ENCODE peak calls at places on chromosome 7, in eight cellular contexts. A, F, E, O, R, B, W and H are unnamed samples.

GRCh38 chr7:28312973-28313372 is 99.3 kb upstream of the CREB5 start:
- DNase-seq in A (no peak), F (no peak), E (no peak), O (no peak), R (no peak), B (no peak), W (no peak), H (no peak)

GRCh38 chr7:41148521-41148951 is 554.4 kb downstream of the INHBA start:
- DNase-seq in A (peak), F (no peak), E (peak), O (no peak), R (no peak), B (no peak), W (no peak), H (no peak)

GRCh38 chr7:41803569-41803968 is 100.7 kb upstream of the INHBA start:
- DNase-seq in A (no peak), F (no peak), E (no peak), O (no peak), R (no peak), B (no peak), W (no peak), H (no peak)

GRCh38 chr7:92835851-92836488 is 403 bp downstream of the CDK6 start:
- DNase-seq in A (peak), F (peak), E (peak), O (no peak), R (peak), B (peak), W (no peak), H (peak)

GRCh38 chr7:30171753-30172447 is 37.1 kb downstream of the MTURN start:
- DNase-seq in A (no peak), F (no peak), E (peak), O (no peak), R (no peak), B (no peak), W (no peak), H (no peak)

GRCh38 chr7:44867073-44867990 is 18.0 kb downstream of the PURB start:
- DNase-seq in A (peak), F (peak), E (peak), O (no peak), R (no peak), B (no peak), W (peak), H (no peak)

GRCh38 chr7:101200862-101201599 is at the start of gene MOGAT3:
- DNase-seq in A (no peak), F (no peak), E (no peak), O (no peak), R (no peak), B (no peak), W (no peak), H (no peak)

GRCh38 chr7:101856488-101857357 is 39.3 kb downstream of the CUX1 start:
- DNase-seq in A (peak), F (peak), E (peak), O (peak), R (peak), B (peak), W (peak), H (peak)

GRCh38 chr7:130896898-130897514 is 163.0 kb upstream of the KLF14 start:
- DNase-seq in A (peak), F (peak), E (no peak), O (no peak), R (peak), B (peak), W (peak), H (no peak)

GRCh38 chr7:130894146-130895005 is 160.4 kb upstream of the KLF14 start:
- DNase-seq in A (peak), F (peak), E (no peak), O (no peak), R (peak), B (peak), W (peak), H (peak)

GRCh38 chr7:130893441-130893894 is 159.5 kb upstream of the KLF14 start:
- DNase-seq in A (peak), F (no peak), E (no peak), O (no peak), R (no peak), B (no peak), W (peak), H (no peak)

GRCh38 chr7:130896051-130896881 is 162.3 kb upstream of the KLF14 start:
- DNase-seq in A (peak), F (no peak), E (no peak), O (no peak), R (no peak), B (no peak), W (no peak), H (no peak)

DNA sequence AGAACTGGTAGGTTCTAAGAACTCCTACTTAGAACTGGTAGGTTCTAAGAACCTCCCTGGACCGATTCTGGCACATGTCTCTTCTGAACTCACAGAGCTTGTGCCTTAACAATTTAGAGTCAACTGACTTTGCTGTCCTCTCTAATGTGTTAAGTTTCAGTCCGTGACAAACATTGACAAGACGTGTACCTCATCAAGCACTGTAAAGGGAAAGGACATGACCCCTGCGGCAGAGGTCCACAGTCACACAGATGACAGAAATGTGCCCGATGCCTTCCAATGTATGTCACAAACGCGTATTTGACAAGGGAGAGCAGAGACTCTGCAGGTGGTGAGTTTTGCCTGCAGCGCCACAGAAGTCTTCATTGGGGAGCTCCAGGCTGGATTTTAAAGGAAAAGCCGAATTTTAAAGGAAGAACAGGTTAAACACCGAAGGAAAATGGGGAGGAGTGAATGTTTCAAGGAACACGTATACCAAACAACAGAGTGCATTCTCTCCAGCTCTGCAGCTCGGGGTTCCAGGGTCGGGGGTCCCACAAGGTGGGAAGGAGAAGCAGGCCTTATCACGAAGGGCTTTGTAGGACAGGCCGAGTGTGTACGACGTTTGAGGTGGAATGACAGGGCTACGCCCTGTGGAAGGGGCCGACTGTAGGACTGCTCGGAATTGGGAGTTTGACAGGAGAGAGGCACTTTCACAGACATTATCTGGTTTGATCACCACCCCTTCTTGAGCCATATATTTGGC is 161.2 kb upstream of the KLF14 start:
- DNase-seq in A (no peak), F (no peak), E (no peak), O (no peak), R (no peak), B (no peak), W (peak), H (no peak)
- H3K27ac ChIP-seq in A (no peak), F (peak), E (peak), O (peak), R (no peak), B (peak), W (peak), H (peak)

GRCh38 chr7:70808876-70809275 is 323.1 kb upstream of the GALNT17 start:
- DNase-seq in A (no peak), F (no peak), E (no peak), O (no peak), R (no peak), B (no peak), W (no peak), H (no peak)

GRCh38 chr7:70805360-70805759 is 326.6 kb upstream of the GALNT17 start:
- DNase-seq in A (no peak), F (no peak), E (no peak), O (no peak), R (no peak), B (no peak), W (no peak), H (no peak)

GRCh38 chr7:70810558-70811139 is 321.3 kb upstream of the GALNT17 start:
- DNase-seq in A (no peak), F (no peak), E (no peak), O (no peak), R (no peak), B (no peak), W (no peak), H (no peak)

GRCh38 chr7:70812511-70812910 is 319.4 kb upstream of the GALNT17 start:
- DNase-seq in A (no peak), F (no peak), E (no peak), O (no peak), R (no peak), B (no peak), W (no peak), H (no peak)

DNA sequence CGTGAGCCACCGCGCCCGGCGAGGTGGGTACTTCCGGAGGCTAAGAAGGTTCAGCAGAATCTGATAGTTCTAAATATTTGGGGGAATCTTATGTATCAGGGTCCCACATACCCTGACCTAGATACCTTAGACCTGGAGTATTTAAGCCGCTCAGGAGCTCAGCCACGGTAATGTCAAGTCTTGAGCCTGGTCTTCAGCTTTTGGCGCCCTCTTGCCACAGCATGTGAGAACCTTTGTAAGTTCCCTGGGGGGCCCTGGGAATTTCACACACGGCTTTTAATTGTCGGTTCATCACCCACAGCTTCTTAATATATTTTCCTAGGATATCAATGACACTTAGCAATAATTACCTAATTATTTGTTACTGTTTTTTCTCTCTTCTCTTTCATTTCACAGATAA is 324.3 kb upstream of the GALNT17 start:
- DNase-seq in A (no peak), F (no peak), E (no peak), O (no peak), R (no peak), B (no peak), W (no peak), H (no peak)
- TF ChIP-seq CTCF in A (no peak), F (no peak), E (no peak), O (no peak), R (no peak), B (no peak), W (no peak), H (no peak)

DNA sequence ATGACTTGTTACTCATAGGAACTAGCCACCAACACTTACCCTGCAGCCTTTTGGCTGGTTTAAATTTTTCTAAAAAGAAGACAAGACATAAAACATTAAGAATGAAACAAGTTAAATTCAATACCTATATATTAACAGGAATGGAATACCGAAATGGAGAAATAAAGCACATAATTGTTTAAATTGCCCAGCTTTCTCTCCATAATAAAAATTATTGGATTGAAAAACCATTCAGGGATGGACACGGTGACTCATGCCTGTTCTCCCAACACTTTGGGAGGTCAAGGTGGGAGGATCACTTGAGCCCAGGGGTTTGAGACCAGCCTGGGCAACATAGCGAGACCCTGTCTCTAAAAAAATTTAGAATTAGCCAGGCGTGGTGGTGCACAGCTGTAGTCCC is 179.4 kb upstream of the MKLN1 start:
- DNase-seq in A (no peak), F (no peak), E (no peak), O (no peak), R (no peak), B (no peak), W (no peak), H (no peak)
- H3K27ac ChIP-seq in A (no peak), F (no peak), E (no peak), O (no peak), R (no peak), B (no peak), W (peak), H (no peak)

DNA sequence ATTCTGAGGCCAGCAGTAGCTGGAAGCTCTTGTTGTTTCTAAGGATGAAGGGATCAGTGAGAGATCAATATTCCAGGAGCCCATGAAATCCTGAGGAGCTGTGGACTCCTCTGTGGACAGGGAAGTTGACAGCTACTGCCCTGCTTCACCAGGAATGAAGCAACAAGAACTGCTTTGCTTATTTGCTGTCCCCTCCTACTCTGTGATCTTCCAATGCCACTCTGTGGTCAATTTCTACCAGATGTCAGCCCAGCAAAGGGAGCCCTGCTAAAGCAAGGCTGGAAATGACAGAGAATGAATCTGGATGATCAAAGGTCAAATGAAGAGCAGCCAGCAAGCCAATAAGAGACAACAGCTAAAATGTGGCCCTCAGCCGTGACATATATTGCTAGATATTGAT is 227.5 kb upstream of the CHRM2 start:
- DNase-seq in A (no peak), F (no peak), E (no peak), O (no peak), R (no peak), B (no peak), W (no peak), H (no peak)
- TF ChIP-seq CTCF in A (no peak), F (peak), E (no peak), O (no peak), R (no peak), B (no peak), W (no peak), H (no peak)

GRCh38 chr7:76412249-76412648 is 2.8 kb upstream of the SSC4D start:
- DNase-seq in A (no peak), F (no peak), E (no peak), O (no peak), R (no peak), B (no peak), W (no peak), H (no peak)

GRCh38 chr7:76407718-76408117 is 1.8 kb downstream of the SSC4D start:
- DNase-seq in A (no peak), F (no peak), E (no peak), O (no peak), R (no peak), B (no peak), W (no peak), H (no peak)

GRCh38 chr7:76405738-76406137 is 3.8 kb downstream of the SSC4D start:
- DNase-seq in A (no peak), F (no peak), E (no peak), O (no peak), R (no peak), B (no peak), W (no peak), H (no peak)

GRCh38 chr7:76409537-76409936 is at the start of gene SSC4D:
- DNase-seq in A (no peak), F (no peak), E (no peak), O (no peak), R (peak), B (no peak), W (no peak), H (no peak)

DNA sequence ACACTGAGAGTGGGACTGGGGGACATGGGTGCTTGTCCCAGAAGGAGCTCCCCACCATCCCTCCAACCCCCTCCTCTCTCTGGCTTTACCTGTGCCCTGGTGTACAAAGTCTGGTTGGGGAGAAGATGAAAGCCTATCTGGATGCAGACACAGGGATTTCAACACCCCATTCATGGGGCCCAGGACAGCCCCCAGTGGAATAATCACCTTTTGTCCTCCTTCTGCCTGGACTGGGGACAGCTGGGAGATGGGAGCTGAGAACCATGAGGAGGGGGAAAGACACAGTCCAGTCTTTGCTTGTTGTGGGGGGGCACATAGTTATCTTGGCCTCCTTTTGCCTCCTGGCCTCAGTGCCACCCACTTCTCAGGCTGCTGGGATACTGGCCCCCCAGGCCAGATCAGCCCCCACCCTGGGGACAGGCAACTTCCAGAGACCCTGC is 1.4 kb downstream of the SSC4D start:
- DNase-seq in A (no peak), F (no peak), E (no peak), O (no peak), R (no peak), B (no peak), W (no peak), H (no peak)
- H3K27ac ChIP-seq in A (no peak), F (no peak), E (no peak), O (no peak), R (no peak), B (no peak), W (no peak), H (no peak)

DNA sequence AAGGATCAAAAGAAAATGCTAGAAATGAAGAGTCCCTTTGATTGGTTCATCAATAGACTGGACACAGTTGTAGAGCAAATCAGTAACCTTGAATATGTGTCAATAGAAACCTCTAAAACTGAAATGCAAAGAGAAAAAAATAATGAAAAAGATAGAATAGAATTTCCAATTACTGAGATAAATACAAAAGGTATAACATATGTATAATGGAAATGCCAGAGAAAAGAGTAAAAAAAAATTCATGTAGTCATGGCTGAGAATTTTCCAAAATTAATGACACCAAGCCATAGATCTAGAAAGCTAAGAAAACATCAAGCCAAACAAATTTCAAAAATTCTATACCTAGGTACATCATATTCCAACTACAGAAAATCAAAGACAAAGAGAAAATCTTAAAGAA is 62.0 kb upstream of the HGF start:
- DNase-seq in A (no peak), F (no peak), E (no peak), O (no peak), R (no peak), B (no peak), W (no peak), H (no peak)
- TF ChIP-seq CTCF in A (no peak), F (no peak), E (no peak), O (no peak), R (no peak), B (no peak), W (no peak), H (no peak)

GRCh38 chr7:159015081-159015893 is 129.4 kb downstream of the VIPR2 start:
- DNase-seq in A (no peak), F (no peak), E (peak), O (no peak), R (no peak), B (peak), W (peak), H (peak)
- H3K27ac ChIP-seq in A (no peak), F (no peak), E (no peak), O (peak), R (no peak), B (no peak), W (peak), H (peak)

GRCh38 chr7:149764481-149765398 is 8.6 kb downstream of the ZNF467 start:
- DNase-seq in A (no peak), F (peak), E (no peak), O (no peak), R (no peak), B (no peak), W (no peak), H (no peak)
- TF ChIP-seq CTCF in A (no peak), F (no peak), E (no peak), O (peak), R (no peak), B (no peak), W (peak), H (no peak)

GRCh38 chr7:91674470-91674869 is 206.0 kb downstream of the MTERF1 start:
- DNase-seq in A (no peak), F (no peak), E (no peak), O (no peak), R (no peak), B (no peak), W (no peak), H (no peak)

GRCh38 chr7:91668217-91668616 is 212.3 kb downstream of the MTERF1 start:
- DNase-seq in A (no peak), F (no peak), E (no peak), O (no peak), R (no peak), B (no peak), W (no peak), H (no peak)

GRCh38 chr7:91671245-91671644 is 209.3 kb downstream of the MTERF1 start:
- DNase-seq in A (no peak), F (no peak), E (no peak), O (no peak), R (no peak), B (no peak), W (no peak), H (no peak)
- H3K27ac ChIP-seq in A (no peak), F (no peak), E (no peak), O (no peak), R (no peak), B (no peak), W (no peak), H (no peak)

GRCh38 chr7:3649250-3649649 is 348.2 kb downstream of the SDK1 start:
- DNase-seq in A (no peak), F (no peak), E (peak), O (no peak), R (no peak), B (no peak), W (no peak), H (no peak)
- TF ChIP-seq CTCF in A (no peak), F (no peak), E (peak), O (no peak), R (no peak), B (no peak), W (no peak), H (no peak)